ENCODE peak calls at places on chromosomes 16 and 17, in six cellular contexts. One of them, this sample, is unnamed.

GRCh38 chr17:59870482-59870881 is 22.3 kb downstream of the TUBD1 start:
- DNase-seq in T-helper 9 cell: no peak
- DNase-seq in activated T-helper 1 cell treated with anti-CD3 and anti-CD28 coated beads, Interleukin-2, amount 50 U/mL, for 16 hours: no peak
- DNase-seq in ELR: no peak
- DNase-seq in esophagus squamous epithelium: no peak
- DNase-seq in HL-60: no peak
- DNase-seq in this sample: no peak

GRCh38 chr16:12426122-12426521 is 377.6 kb downstream of the CPPED1 start:
- DNase-seq in T-helper 9 cell: no peak
- DNase-seq in esophagus squamous epithelium: no peak
- DNase-seq in HL-60: no peak
- DNase-seq in ELR: no peak
- DNase-seq in activated T-helper 1 cell treated with anti-CD3 and anti-CD28 coated beads, Interleukin-2, amount 50 U/mL, for 16 hours: no peak
- DNase-seq in this sample: no peak

GRCh38 chr17:75503976-75504346 is 11.4 kb downstream of the CASKIN2 start:
- DNase-seq in T-helper 9 cell: no peak
- DNase-seq in HL-60: no peak
- DNase-seq in esophagus squamous epithelium: no peak
- DNase-seq in activated T-helper 1 cell treated with anti-CD3 and anti-CD28 coated beads, Interleukin-2, amount 50 U/mL, for 16 hours: no peak
- DNase-seq in ELR: no peak
- DNase-seq in this sample: no peak

GRCh38 chr17:34892864-34893263 is 68.4 kb downstream of the CCT6B start:
- DNase-seq in ELR: peak; percentile 39
- DNase-seq in activated T-helper 1 cell treated with anti-CD3 and anti-CD28 coated beads, Interleukin-2, amount 50 U/mL, for 16 hours: no peak
- DNase-seq in HL-60: peak; percentile 8
- DNase-seq in esophagus squamous epithelium: no peak
- DNase-seq in T-helper 9 cell: no peak
- DNase-seq in this sample: no peak

GRCh38 chr17:31211352-31212012 is 85.6 kb downstream of the OMG start:
- DNase-seq in ELR: peak; percentile 53
- DNase-seq in T-helper 9 cell: no peak
- DNase-seq in esophagus squamous epithelium: no peak
- DNase-seq in activated T-helper 1 cell treated with anti-CD3 and anti-CD28 coated beads, Interleukin-2, amount 50 U/mL, for 16 hours: no peak
- DNase-seq in HL-60: no peak
- DNase-seq in this sample: no peak

GRCh38 chr17:81687770-81688541 is 4.1 kb downstream of the HGS start:
- DNase-seq in HL-60: no peak
- DNase-seq in T-helper 9 cell: no peak
- DNase-seq in activated T-helper 1 cell treated with anti-CD3 and anti-CD28 coated beads, Interleukin-2, amount 50 U/mL, for 16 hours: no peak
- DNase-seq in ELR: no peak
- DNase-seq in esophagus squamous epithelium: no peak
- DNase-seq in this sample: no peak

GRCh38 chr17:80364091-80364691 is 50.8 kb upstream of the ENDOV start:
- DNase-seq in HL-60: no peak
- DNase-seq in activated T-helper 1 cell treated with anti-CD3 and anti-CD28 coated beads, Interleukin-2, amount 50 U/mL, for 16 hours: no peak
- DNase-seq in ELR: peak; percentile 44
- DNase-seq in T-helper 9 cell: no peak
- DNase-seq in esophagus squamous epithelium: no peak
- DNase-seq in this sample: peak; percentile 56

GRCh38 chr17:53749178-53749577 is 73.5 kb upstream of the KIF2B start:
- DNase-seq in activated T-helper 1 cell treated with anti-CD3 and anti-CD28 coated beads, Interleukin-2, amount 50 U/mL, for 16 hours: no peak
- DNase-seq in HL-60: no peak
- DNase-seq in T-helper 9 cell: no peak
- DNase-seq in esophagus squamous epithelium: no peak
- DNase-seq in ELR: peak; percentile 44
- DNase-seq in this sample: no peak

GRCh38 chr16:31352344-31353115 is 2.4 kb upstream of the ITGAX start:
- DNase-seq in activated T-helper 1 cell treated with anti-CD3 and anti-CD28 coated beads, Interleukin-2, amount 50 U/mL, for 16 hours: no peak
- DNase-seq in ELR: no peak
- DNase-seq in T-helper 9 cell: no peak
- DNase-seq in esophagus squamous epithelium: no peak
- DNase-seq in HL-60: peak; percentile 72
- DNase-seq in this sample: peak; percentile 84

GRCh38 chr16:47634126-47634525 is 173.0 kb downstream of the PHKB start:
- DNase-seq in HL-60: no peak
- DNase-seq in activated T-helper 1 cell treated with anti-CD3 and anti-CD28 coated beads, Interleukin-2, amount 50 U/mL, for 16 hours: no peak
- DNase-seq in T-helper 9 cell: no peak
- DNase-seq in ELR: no peak
- DNase-seq in esophagus squamous epithelium: no peak
- DNase-seq in this sample: no peak

GRCh38 chr17:37698132-37698615 is 46.7 kb downstream of the HNF1B start:
- DNase-seq in HL-60: no peak
- DNase-seq in ELR: peak; percentile 76
- DNase-seq in activated T-helper 1 cell treated with anti-CD3 and anti-CD28 coated beads, Interleukin-2, amount 50 U/mL, for 16 hours: no peak
- DNase-seq in esophagus squamous epithelium: no peak
- DNase-seq in T-helper 9 cell: no peak
- DNase-seq in this sample: no peak

GRCh38 chr17:57671546-57672204 is 73.4 kb downstream of the CCDC182 start:
- DNase-seq in T-helper 9 cell: peak; percentile 57
- DNase-seq in HL-60: peak; percentile 60
- DNase-seq in activated T-helper 1 cell treated with anti-CD3 and anti-CD28 coated beads, Interleukin-2, amount 50 U/mL, for 16 hours: peak; percentile 41
- DNase-seq in esophagus squamous epithelium: no peak
- DNase-seq in ELR: peak; percentile 84
- DNase-seq in this sample: peak; percentile 85

GRCh38 chr17:80125656-80126448 is 21.1 kb downstream of the EIF4A3 start:
- DNase-seq in esophagus squamous epithelium: no peak
- DNase-seq in T-helper 9 cell: no peak
- DNase-seq in HL-60: no peak
- DNase-seq in activated T-helper 1 cell treated with anti-CD3 and anti-CD28 coated beads, Interleukin-2, amount 50 U/mL, for 16 hours: no peak
- DNase-seq in ELR: no peak
- DNase-seq in this sample: no peak

GRCh38 chr16:74140557-74140956 is 156.1 kb upstream of the PSMD7 start:
- DNase-seq in HL-60: no peak
- DNase-seq in activated T-helper 1 cell treated with anti-CD3 and anti-CD28 coated beads, Interleukin-2, amount 50 U/mL, for 16 hours: no peak
- DNase-seq in ELR: no peak
- DNase-seq in esophagus squamous epithelium: no peak
- DNase-seq in T-helper 9 cell: no peak
- DNase-seq in this sample: no peak

GRCh38 chr16:67198238-67198734 is 645 bp upstream of the ELMO3 start:
- DNase-seq in ELR: peak; percentile 46
- DNase-seq in esophagus squamous epithelium: no peak
- DNase-seq in activated T-helper 1 cell treated with anti-CD3 and anti-CD28 coated beads, Interleukin-2, amount 50 U/mL, for 16 hours: no peak
- DNase-seq in HL-60: no peak
- DNase-seq in T-helper 9 cell: no peak
- DNase-seq in this sample: peak; percentile 57

GRCh38 chr17:16920628-16921020 is 51.3 kb downstream of the TNFRSF13B start:
- DNase-seq in HL-60: no peak
- DNase-seq in ELR: no peak
- DNase-seq in T-helper 9 cell: no peak
- DNase-seq in esophagus squamous epithelium: no peak
- DNase-seq in activated T-helper 1 cell treated with anti-CD3 and anti-CD28 coated beads, Interleukin-2, amount 50 U/mL, for 16 hours: no peak
- DNase-seq in this sample: no peak

GRCh38 chr16:69399361-69399760 is 13.6 kb upstream of the TERF2 start:
- DNase-seq in T-helper 9 cell: no peak
- DNase-seq in HL-60: no peak
- DNase-seq in esophagus squamous epithelium: no peak
- DNase-seq in activated T-helper 1 cell treated with anti-CD3 and anti-CD28 coated beads, Interleukin-2, amount 50 U/mL, for 16 hours: no peak
- DNase-seq in ELR: peak; percentile 62
- DNase-seq in this sample: no peak

GRCh38 chr17:36485805-36486203 is 677 bp upstream of the ZNHIT3 start:
- DNase-seq in HL-60: no peak
- DNase-seq in ELR: no peak
- DNase-seq in esophagus squamous epithelium: no peak
- DNase-seq in activated T-helper 1 cell treated with anti-CD3 and anti-CD28 coated beads, Interleukin-2, amount 50 U/mL, for 16 hours: no peak
- DNase-seq in T-helper 9 cell: no peak
- DNase-seq in this sample: no peak

GRCh38 chr17:60137731-60138130 is 12.0 kb upstream of the CA4 start:
- DNase-seq in T-helper 9 cell: no peak
- DNase-seq in HL-60: no peak
- DNase-seq in ELR: no peak
- DNase-seq in esophagus squamous epithelium: no peak
- DNase-seq in activated T-helper 1 cell treated with anti-CD3 and anti-CD28 coated beads, Interleukin-2, amount 50 U/mL, for 16 hours: no peak
- DNase-seq in this sample: no peak

GRCh38 chr16:66223176-66223780 is 143.2 kb upstream of the CDH5 start:
- DNase-seq in HL-60: no peak
- DNase-seq in T-helper 9 cell: no peak
- DNase-seq in esophagus squamous epithelium: no peak
- DNase-seq in ELR: no peak
- DNase-seq in activated T-helper 1 cell treated with anti-CD3 and anti-CD28 coated beads, Interleukin-2, amount 50 U/mL, for 16 hours: no peak
- DNase-seq in this sample: no peak

GRCh38 chr16:4847774-4848587 is 700 bp downstream of the UBN1 start:
- DNase-seq in esophagus squamous epithelium: no peak
- DNase-seq in ELR: peak; percentile 74
- DNase-seq in activated T-helper 1 cell treated with anti-CD3 and anti-CD28 coated beads, Interleukin-2, amount 50 U/mL, for 16 hours: peak; percentile 12
- DNase-seq in HL-60: no peak
- DNase-seq in T-helper 9 cell: peak; percentile 24
- DNase-seq in this sample: no peak

This sample was measured in Kasumi-1.